ENCODE peak calls at places on chromosomes 2 and 18, in five cellular contexts. Q, U, B, I and A are unnamed samples.
A peak's percentile ranks its signal among the peaks of the same experiment; 100 is the strongest.

GRCh38 chr2:232781765-232782164 is 5.4 kb upstream of the KCNJ13 start:
- DNase-seq in Q (no peak), U (peak; percentile 21), B (peak; percentile 70), I (no peak), A (no peak)

GRCh38 chr2:150605664-150606063 is 118.2 kb upstream of the RND3 start:
- DNase-seq in Q (no peak), U (no peak), B (no peak), I (no peak), A (no peak)

GRCh38 chr2:98026292-98026691 is 30.5 kb upstream of the TMEM131 start:
- DNase-seq in Q (no peak), U (no peak), B (peak; percentile 9), I (no peak), A (no peak)

GRCh38 chr2:97963880-97964279 is 31.9 kb downstream of the TMEM131 start:
- DNase-seq in Q (no peak), U (peak; percentile 52), B (no peak), I (no peak), A (no peak)

GRCh38 chr2:239820836-239821693 is 204.1 kb downstream of the NDUFA10 start:
- DNase-seq in Q (no peak), U (no peak), B (no peak), I (no peak), A (peak; percentile 27)

GRCh38 chr2:68828887-68829708 is 42.1 kb downstream of the BMP10 start:
- DNase-seq in Q (no peak), U (peak; percentile 65), B (peak; percentile 98), I (no peak), A (peak; percentile 56)

GRCh38 chr2:192190474-192190873 is 4.3 kb downstream of the TMEFF2 start:
- DNase-seq in Q (no peak), U (peak; percentile 49), B (peak; percentile 38), I (no peak), A (no peak)

GRCh38 chr18:904135-905090 is at the start of gene ADCYAP1:
- DNase-seq in Q (no peak), U (no peak), B (peak; percentile 17), I (no peak), A (peak; percentile 72)

GRCh38 chr2:36245632-36246031 is 109.9 kb upstream of the CRIM1 start:
- DNase-seq in Q (no peak), U (no peak), B (no peak), I (no peak), A (no peak)

GRCh38 chr2:39632871-39633270 is 32.8 kb upstream of the TMEM178A start:
- DNase-seq in Q (no peak), U (no peak), B (no peak), I (no peak), A (no peak)

GRCh38 chr2:161391737-161392506 is 24.2 kb upstream of the TBR1 start:
- DNase-seq in Q (no peak), U (no peak), B (no peak), I (no peak), A (no peak)

GRCh38 chr2:216117566-216117965 is 8.4 kb downstream of the XRCC5 start:
- DNase-seq in Q (no peak), U (no peak), B (peak; percentile 21), I (no peak), A (no peak)

GRCh38 chr2:187429989-187430388 is 18.1 kb downstream of the CALCRL start:
- DNase-seq in Q (no peak), U (peak; percentile 43), B (peak; percentile 47), I (no peak), A (no peak)

GRCh38 chr2:191721331-191721730 is 43.4 kb downstream of the NABP1 start:
- DNase-seq in Q (no peak), U (no peak), B (no peak), I (no peak), A (peak; percentile 64)

GRCh38 chr2:174614261-174614660 is 16.7 kb upstream of the WIPF1 start:
- DNase-seq in Q (no peak), U (peak; percentile 97), B (peak; percentile 94), I (no peak), A (no peak)

GRCh38 chr2:156673271-156673615 is 237.1 kb downstream of the GPD2 start:
- DNase-seq in Q (no peak), U (peak; percentile 85), B (no peak), I (no peak), A (no peak)

GRCh38 chr2:159083601-159084000 is 115.2 kb downstream of the TANC1 start:
- DNase-seq in Q (no peak), U (peak; percentile 85), B (peak; percentile 61), I (no peak), A (no peak)

GRCh38 chr2:21515903-21516302 is 392.1 kb downstream of the TDRD15 start:
- DNase-seq in Q (no peak), U (no peak), B (peak; percentile 62), I (no peak), A (no peak)

GRCh38 chr2:2619995-2620394 is 288.9 kb upstream of the MYT1L start:
- DNase-seq in Q (no peak), U (no peak), B (no peak), I (no peak), A (no peak)

GRCh38 chr2:10897956-10898355 is 13.8 kb upstream of the KCNF1 start:
- DNase-seq in Q (no peak), U (no peak), B (no peak), I (no peak), A (no peak)

GRCh38 chr2:24115057-24115456 is 8.1 kb downstream of the PFN4 start:
- DNase-seq in Q (no peak), U (peak; percentile 25), B (no peak), I (no peak), A (no peak)

GRCh38 chr2:201918981-201919380 is 112.6 kb downstream of the CDK15 start:
- DNase-seq in Q (no peak), U (no peak), B (no peak), I (no peak), A (no peak)

GRCh38 chr18:79939096-79939495 is 12.4 kb downstream of the SLC66A2 start:
- DNase-seq in Q (no peak), U (no peak), B (no peak), I (no peak), A (no peak)

GRCh38 chr18:48004577-48004976 is 74.1 kb upstream of the SMAD2 start:
- DNase-seq in Q (no peak), U (no peak), B (no peak), I (no peak), A (no peak)

GRCh38 chr2:6999161-6999877 is 82.1 kb downstream of the RNF144A start:
- DNase-seq in Q (no peak), U (no peak), B (no peak), I (no peak), A (no peak)

GRCh38 chr2:220181158-220181557 is 553.7 kb downstream of the SLC4A3 start:
- DNase-seq in Q (no peak), U (no peak), B (no peak), I (no peak), A (no peak)

GRCh38 chr18:24421831-24422230 is 4.6 kb upstream of the IMPACT start:
- DNase-seq in Q (no peak), U (no peak), B (no peak), I (no peak), A (no peak)

GRCh38 chr2:200860092-200860795 is 4.2 kb downstream of the CLK1 start:
- DNase-seq in Q (no peak), U (no peak), B (no peak), I (no peak), A (no peak)

DNA sequence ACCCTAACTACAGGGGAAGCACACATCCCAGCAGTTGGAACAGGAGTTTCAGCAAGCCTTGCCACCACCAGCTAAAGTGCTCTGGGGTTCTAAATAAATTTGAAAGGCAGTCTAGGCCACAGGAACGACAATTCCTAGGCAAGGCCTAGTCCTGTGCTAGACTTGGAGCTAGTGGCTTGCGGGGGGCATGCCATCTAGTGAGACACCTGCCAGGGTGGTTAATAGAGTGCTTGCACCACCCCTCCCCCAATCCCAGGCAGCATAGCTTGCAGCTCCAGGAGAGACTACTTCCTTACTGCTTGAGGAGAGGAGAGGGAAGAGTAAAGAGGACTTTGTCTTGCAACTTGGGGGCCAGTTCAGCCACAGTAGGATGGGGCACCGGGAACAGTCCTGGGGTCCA is 101.8 kb downstream of the SLC39A10 start:
- DNase-seq in Q (no peak), U (no peak), B (no peak), I (no peak), A (no peak)
- H2BK12ac ChIP-seq in Q (no peak overlapping the region), U (no peak overlapping the region), B (no peak overlapping the region), I (no peak overlapping the region), A (no peak overlapping the region)

GRCh38 chr18:55086931-55087330 is 127.7 kb upstream of the CCDC68 start:
- DNase-seq in Q (no peak), U (no peak), B (no peak), I (no peak), A (no peak)
- H3K4me1 ChIP-seq in Q (no peaks in the 10 kb centered on the region), U (no peaks in the 10 kb centered on the region), B (peaks cover 3% of the 10 kb centered on the region), I (no peaks in the 10 kb centered on the region), A (no peaks in the 10 kb centered on the region)

GRCh38 chr2:16621348-16621747 is 44.3 kb downstream of the CYRIA start:
- DNase-seq in Q (no peak), U (peak; percentile 93), B (peak; percentile 86), I (no peak), A (no peak)
- H2BK12ac ChIP-seq in Q (no peak overlapping the region), U (no peak overlapping the region), B (peak overlapping the region; percentile 66), I (no peak overlapping the region), A (no peak overlapping the region)

GRCh38 chr2:55029098-55029497 is 21.2 kb downstream of the RTN4 start:
- DNase-seq in Q (no peak), U (no peak), B (no peak), I (no peak), A (no peak)

GRCh38 chr2:55027226-55027625 is 23.0 kb downstream of the RTN4 start:
- DNase-seq in Q (no peak), U (no peak), B (no peak), I (no peak), A (no peak)

GRCh38 chr2:55025082-55025481 is 25.2 kb downstream of the RTN4 start:
- DNase-seq in Q (no peak), U (no peak), B (no peak), I (no peak), A (no peak)

GRCh38 chr2:55025627-55026026 is 24.6 kb downstream of the RTN4 start:
- DNase-seq in Q (no peak), U (peak; percentile 78), B (no peak), I (no peak), A (no peak)

DNA sequence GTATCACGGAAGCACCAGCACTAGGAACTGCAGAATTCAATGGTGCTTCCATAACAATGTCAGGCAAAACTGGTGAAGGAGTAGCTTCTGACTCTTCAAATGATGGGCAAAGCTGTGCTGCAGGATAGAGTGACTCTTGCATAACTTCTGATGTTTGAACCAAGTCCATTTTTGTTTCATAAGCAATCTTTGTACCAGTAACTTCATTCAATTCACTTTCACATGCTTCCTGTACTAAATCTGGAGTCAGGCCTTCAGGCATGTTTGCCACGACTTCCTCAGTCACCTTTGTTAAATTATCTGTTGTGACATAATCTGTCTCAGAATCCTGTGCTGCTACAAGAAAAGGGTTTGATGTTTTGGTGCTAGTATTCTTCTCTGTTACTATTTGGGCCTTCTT is 24.0 kb downstream of the RTN4 start:
- DNase-seq in Q (no peak), U (peak; percentile 43), B (peak; percentile 53), I (no peak), A (no peak)
- H3K4me1 ChIP-seq in Q (no peaks in the 10 kb centered on the region), U (peaks cover 2% of the 10 kb centered on the region), B (peaks cover 4% of the 10 kb centered on the region), I (peaks cover 28% of the 10 kb centered on the region), A (peaks cover 16% of the 10 kb centered on the region)